ENCODE peak calls at places on chromosomes 4 and X, in seven cellular contexts. E, F, P, X, H, D and N are unnamed samples.

GRCh38 chr4:185712350-185713024 is 99.5 kb downstream of the SORBS2 start:
- DNase-seq in X (no peak), D (no peak), H (no peak), P (no peak), F (no peak), E (no peak), N (no peak)

GRCh38 chr4:100649478-100649877 is 131.7 kb upstream of the EMCN start:
- DNase-seq in E (no peak), P (no peak), D (no peak), H (peak), X (no peak), F (no peak), N (no peak)

GRCh38 chr4:24763631-24764302 is 31.6 kb upstream of the SOD3 start:
- DNase-seq in X (peak), F (no peak), P (peak), E (peak), H (peak), D (no peak), N (no peak)

GRCh38 chr4:143728171-143728570 is 27.7 kb upstream of the FREM3 start:
- DNase-seq in D (no peak), H (no peak), P (no peak), X (peak), F (no peak), E (peak), N (no peak)

GRCh38 chrX:24506082-24506481 is 41.0 kb downstream of the PDK3 start:
- DNase-seq in X (no peak), P (no peak), F (no peak), H (peak), D (no peak), E (peak), N (no peak)

GRCh38 chr4:151667025-151667424 is 93.8 kb downstream of the GATB start:
- DNase-seq in D (no peak), P (no peak), F (no peak), X (no peak), E (no peak), H (no peak), N (no peak)

GRCh38 chr4:128859887-128860774 is 50.6 kb downstream of the JADE1 start:
- DNase-seq in E (peak), D (no peak), F (no peak), X (peak), H (peak), P (no peak), N (no peak)

GRCh38 chrX:154986826-154987575 is 35.5 kb downstream of the F8 start:
- DNase-seq in P (no peak), X (no peak), H (peak), F (no peak), D (no peak), E (no peak), N (no peak)

GRCh38 chrX:134933911-134934310 is 56.9 kb upstream of the SMIM10 start:
- DNase-seq in P (peak), H (no peak), E (peak), D (no peak), X (no peak), F (no peak), N (no peak)

GRCh38 chrX:38804481-38805293 is 3.4 kb downstream of the MID1IP1 start:
- DNase-seq in E (peak), P (no peak), D (peak), H (peak), F (peak), X (no peak), N (peak)

GRCh38 chr4:16248605-16249004 is 22.3 kb upstream of the TAPT1 start:
- DNase-seq in H (no peak), E (no peak), X (no peak), P (no peak), D (no peak), F (no peak), N (no peak)

GRCh38 chr4:150236626-150237025 is 158.4 kb downstream of the DCLK2 start:
- DNase-seq in E (peak), D (no peak), H (peak), X (no peak), P (no peak), F (no peak), N (no peak)

GRCh38 chr4:121554377-121554776 is 142.4 kb downstream of the ANXA5 start:
- DNase-seq in P (no peak), D (no peak), F (no peak), X (peak), E (no peak), H (no peak), N (no peak)